ENCODE peak calls at places on chromosomes 6 and 20, in five cellular contexts. One of them, this sample, is unnamed.

GRCh38 chr6:51855310-51856082 is 231.9 kb downstream of the PKHD1 start:
- DNase-seq in A549: peak; percentile 8
- DNase-seq in body of pancreas: no peak
- DNase-seq in GM12878: peak; percentile 11
- DNase-seq in GM12891: peak; percentile 46
- DNase-seq in this sample: peak; percentile 24

GRCh38 chr20:43899274-43899878 is 15.3 kb upstream of the TOX2 start:
- DNase-seq in A549: no peak
- DNase-seq in body of pancreas: no peak
- DNase-seq in GM12878: no peak
- DNase-seq in GM12891: no peak
- DNase-seq in this sample: no peak

GRCh38 chr6:33250731-33251130 is 20.9 kb downstream of the VPS52 start:
- DNase-seq in A549: no peak
- DNase-seq in body of pancreas: no peak
- DNase-seq in GM12878: no peak
- DNase-seq in GM12891: no peak
- DNase-seq in this sample: no peak

GRCh38 chr6:134636221-134636830 is 313.6 kb downstream of the ALDH8A1 start:
- DNase-seq in A549: no peak
- DNase-seq in body of pancreas: no peak
- DNase-seq in GM12878: peak; percentile 30
- DNase-seq in GM12891: no peak
- DNase-seq in this sample: no peak

GRCh38 chr20:57378646-57379262 is 12.4 kb upstream of the RBM38 start:
- DNase-seq in A549: no peak
- DNase-seq in body of pancreas: no peak
- DNase-seq in GM12878: no peak
- DNase-seq in GM12891: no peak
- DNase-seq in this sample: no peak

GRCh38 chr20:38386004-38386403 is 39.7 kb downstream of the LBP start:
- DNase-seq in A549: no peak
- DNase-seq in body of pancreas: no peak
- DNase-seq in GM12878: no peak
- DNase-seq in GM12891: no peak
- DNase-seq in this sample: no peak

GRCh38 chr6:109800771-109801170 is 109.7 kb downstream of the FIG4 start:
- DNase-seq in A549: no peak
- DNase-seq in body of pancreas: no peak
- DNase-seq in GM12878: no peak
- DNase-seq in GM12891: no peak
- DNase-seq in this sample: no peak

GRCh38 chr20:31663838-31664695 is 26.4 kb downstream of the COX4I2 start:
- DNase-seq in A549: no peak
- DNase-seq in body of pancreas: peak; percentile 48
- DNase-seq in GM12878: no peak
- DNase-seq in GM12891: no peak
- DNase-seq in this sample: no peak

GRCh38 chr6:3929281-3929798 is 80.2 kb downstream of the FAM50B start:
- DNase-seq in A549: no peak
- DNase-seq in body of pancreas: no peak
- DNase-seq in GM12878: no peak
- DNase-seq in GM12891: no peak
- DNase-seq in this sample: no peak

GRCh38 chr20:59240006-59240405 is 60.4 kb upstream of the EDN3 start:
- DNase-seq in A549: no peak
- DNase-seq in body of pancreas: no peak
- DNase-seq in GM12878: no peak
- DNase-seq in GM12891: no peak
- DNase-seq in this sample: no peak

GRCh38 chr20:58267389-58268215 is 39.1 kb upstream of the ANKRD60 start:
- DNase-seq in A549: no peak
- DNase-seq in body of pancreas: no peak
- DNase-seq in GM12878: no peak
- DNase-seq in GM12891: no peak
- DNase-seq in this sample: no peak

GRCh38 chr20:58544301-58544700 is 29.1 kb upstream of the APCDD1L start:
- DNase-seq in A549: no peak
- DNase-seq in body of pancreas: no peak
- DNase-seq in GM12878: no peak
- DNase-seq in GM12891: no peak
- DNase-seq in this sample: no peak

GRCh38 chr20:44052166-44052565 is 134.8 kb downstream of the JPH2 start:
- DNase-seq in A549: no peak
- DNase-seq in body of pancreas: peak; percentile 5
- DNase-seq in GM12878: no peak
- DNase-seq in GM12891: no peak
- DNase-seq in this sample: no peak

GRCh38 chr6:16831136-16831535 is 69.9 kb upstream of the ATXN1 start:
- DNase-seq in A549: no peak
- DNase-seq in body of pancreas: no peak
- DNase-seq in GM12878: no peak
- DNase-seq in GM12891: no peak
- DNase-seq in this sample: no peak

GRCh38 chr6:170497845-170498281 is 55.2 kb downstream of the PSMB1 start:
- DNase-seq in A549: no peak
- DNase-seq in body of pancreas: no peak
- DNase-seq in GM12878: no peak
- DNase-seq in GM12891: no peak
- DNase-seq in this sample: peak; percentile 28

GRCh38 chr6:143141442-143141841 is 80.8 kb downstream of the AIG1 start:
- DNase-seq in A549: no peak
- DNase-seq in body of pancreas: no peak
- DNase-seq in GM12878: no peak
- DNase-seq in GM12891: no peak
- DNase-seq in this sample: no peak

GRCh38 chr6:94049001-94049400 is 629.6 kb upstream of the EPHA7 start:
- DNase-seq in A549: no peak
- DNase-seq in body of pancreas: no peak
- DNase-seq in GM12878: no peak
- DNase-seq in GM12891: no peak
- DNase-seq in this sample: no peak

GRCh38 chr20:53078761-53079482 is 106.8 kb downstream of the TSHZ2 start:
- DNase-seq in A549: no peak
- DNase-seq in body of pancreas: no peak
- DNase-seq in GM12878: no peak
- DNase-seq in GM12891: no peak
- DNase-seq in this sample: no peak

GRCh38 chr6:53064726-53065265 is 408 bp upstream of the FBXO9 start:
- DNase-seq in A549: peak; percentile 85
- DNase-seq in body of pancreas: peak; percentile 97
- DNase-seq in GM12878: peak; percentile 91
- DNase-seq in GM12891: peak; percentile 78
- DNase-seq in this sample: peak; percentile 96

GRCh38 chr6:28081486-28081751 is 1.1 kb downstream of the ZNF165 start:
- DNase-seq in A549: no peak
- DNase-seq in body of pancreas: no peak
- DNase-seq in GM12878: peak; percentile 54
- DNase-seq in GM12891: peak; percentile 29
- DNase-seq in this sample: no peak

GRCh38 chr6:166720859-166721258 is 93.8 kb upstream of the RPS6KA2 start:
- DNase-seq in A549: no peak
- DNase-seq in body of pancreas: no peak
- DNase-seq in GM12878: no peak
- DNase-seq in GM12891: no peak
- DNase-seq in this sample: no peak

GRCh38 chr6:88383183-88383582 is 217.0 kb upstream of the CNR1 start:
- DNase-seq in A549: no peak
- DNase-seq in body of pancreas: no peak
- DNase-seq in GM12878: no peak
- DNase-seq in GM12891: no peak
- DNase-seq in this sample: no peak

GRCh38 chr6:83593395-83593785 is 81.1 kb downstream of the PRSS35 start:
- DNase-seq in A549: no peak
- DNase-seq in body of pancreas: no peak
- DNase-seq in GM12878: no peak
- DNase-seq in GM12891: no peak
- DNase-seq in this sample: no peak

GRCh38 chr6:43723737-43724295 is 36.2 kb upstream of the MRPS18A start:
- DNase-seq in A549: peak; percentile 56
- DNase-seq in body of pancreas: peak; percentile 81
- DNase-seq in GM12878: no peak
- DNase-seq in GM12891: peak; percentile 58
- DNase-seq in this sample: peak; percentile 86

GRCh38 chr6:34924831-34925613 is 36.0 kb downstream of the ANKS1A start:
- DNase-seq in A549: no peak
- DNase-seq in body of pancreas: no peak
- DNase-seq in GM12878: no peak
- DNase-seq in GM12891: no peak
- DNase-seq in this sample: no peak

GRCh38 chr6:116461075-116461474 is at the start of gene CALHM6:
- DNase-seq in A549: no peak
- DNase-seq in body of pancreas: no peak
- DNase-seq in GM12878: no peak
- DNase-seq in GM12891: no peak
- DNase-seq in this sample: no peak

GRCh38 chr20:51134405-51134804 is 111.5 kb upstream of the KCNG1 start:
- DNase-seq in A549: no peak
- DNase-seq in body of pancreas: no peak
- DNase-seq in GM12878: no peak
- DNase-seq in GM12891: no peak
- DNase-seq in this sample: no peak

GRCh38 chr20:51131806-51132205 is 108.9 kb upstream of the KCNG1 start:
- DNase-seq in A549: no peak
- DNase-seq in body of pancreas: no peak
- DNase-seq in GM12878: no peak
- DNase-seq in GM12891: no peak
- DNase-seq in this sample: no peak

GRCh38 chr20:51129201-51129671 is 106.3 kb upstream of the KCNG1 start:
- DNase-seq in A549: no peak
- DNase-seq in body of pancreas: no peak
- DNase-seq in GM12878: no peak
- DNase-seq in GM12891: no peak
- DNase-seq in this sample: no peak

GRCh38 chr20:51135926-51136325 is 113.0 kb upstream of the KCNG1 start:
- DNase-seq in A549: no peak
- DNase-seq in body of pancreas: no peak
- DNase-seq in GM12878: no peak
- DNase-seq in GM12891: no peak
- DNase-seq in this sample: no peak

DNA sequence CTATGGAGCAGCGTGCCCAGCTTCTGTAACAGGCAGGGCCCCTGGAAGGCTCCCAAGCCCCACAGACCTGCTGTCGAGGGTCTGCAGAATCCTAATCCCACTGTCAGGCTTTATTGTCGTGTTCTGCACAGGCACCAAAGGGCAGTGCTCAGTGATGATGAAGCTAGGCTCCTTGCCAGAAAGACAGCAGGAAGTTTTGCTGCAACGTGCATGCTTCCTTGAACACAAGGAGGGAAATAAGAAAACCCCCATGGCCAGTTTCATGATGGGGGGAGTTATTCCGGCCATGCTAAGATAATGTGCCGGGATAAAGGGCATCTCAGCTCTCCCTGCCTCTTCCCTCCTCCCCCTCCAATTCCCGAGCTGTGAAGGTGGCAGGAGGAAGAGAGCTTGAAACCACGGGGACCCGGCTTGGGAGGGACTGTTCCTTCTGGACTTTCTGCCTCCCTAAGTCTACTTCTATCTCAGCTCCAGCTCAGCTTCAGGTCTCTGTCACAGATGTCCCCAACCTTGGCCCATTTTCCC is 109.4 kb upstream of the KCNG1 start:
- DNase-seq in A549: no peak
- DNase-seq in body of pancreas: no peak
- DNase-seq in GM12878: no peak
- DNase-seq in GM12891: no peak
- DNase-seq in this sample: no peak
- TF ChIP-seq POLR2A in A549: no peak
- TF ChIP-seq POLR2A in body of pancreas: no peak
- TF ChIP-seq POLR2A in GM12878: no peak
- TF ChIP-seq POLR2A in GM12891: no peak
- TF ChIP-seq POLR2A in this sample: no peak

DNA sequence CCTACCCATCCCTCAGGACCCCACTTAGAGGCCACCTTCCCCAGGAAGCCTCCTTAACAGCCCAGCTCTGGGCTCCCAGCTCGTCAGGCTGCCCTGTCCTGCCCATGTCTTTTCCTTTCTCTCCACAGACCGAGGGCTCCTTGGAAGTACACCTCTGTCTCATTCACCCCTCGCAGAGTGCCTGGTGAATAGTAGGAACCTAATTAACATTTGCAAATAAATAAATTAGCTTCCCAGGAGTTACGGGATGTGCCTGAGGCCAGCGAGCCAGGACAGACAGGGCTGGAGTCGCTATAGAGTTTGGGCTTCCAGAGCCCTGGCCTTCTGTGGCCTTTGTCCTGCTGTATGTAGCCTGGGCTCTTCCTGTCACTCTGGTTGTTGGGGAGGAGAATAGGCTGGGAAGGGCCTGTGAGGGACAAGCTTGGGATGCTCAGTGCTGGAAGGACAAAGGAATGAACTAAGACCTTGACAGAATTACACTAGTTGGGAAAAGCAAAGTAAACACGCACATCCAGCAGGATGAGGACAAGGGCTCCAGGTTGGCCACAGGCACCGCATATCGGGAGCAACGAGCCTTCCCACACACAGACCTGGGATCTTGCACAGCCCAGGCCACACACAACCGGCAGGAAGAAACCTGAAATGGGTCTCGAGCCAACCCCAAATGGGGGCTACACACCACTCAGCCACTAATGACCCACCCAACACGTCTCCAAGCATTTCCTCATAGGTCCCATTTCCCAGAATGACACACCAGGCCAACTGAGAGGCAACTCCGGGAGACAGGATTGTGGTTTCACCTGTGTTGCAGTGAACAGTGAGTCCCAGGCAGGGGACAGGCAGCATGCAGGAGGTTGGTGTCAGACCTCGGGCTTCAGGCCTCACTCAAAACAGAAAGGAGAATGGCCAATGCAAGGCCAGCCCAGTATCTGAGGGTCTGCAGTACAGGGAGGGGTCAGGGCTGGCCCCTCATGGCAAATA is 9.7 kb downstream of the MAP1LC3A start:
- DNase-seq in A549: no peak
- DNase-seq in body of pancreas: no peak
- DNase-seq in GM12878: no peak
- DNase-seq in GM12891: no peak
- DNase-seq in this sample: no peak
- TF ChIP-seq POLR2A in A549: no peak
- TF ChIP-seq POLR2A in body of pancreas: no peak
- TF ChIP-seq POLR2A in GM12878: no peak
- TF ChIP-seq POLR2A in GM12891: no peak
- TF ChIP-seq POLR2A in this sample: no peak

DNA sequence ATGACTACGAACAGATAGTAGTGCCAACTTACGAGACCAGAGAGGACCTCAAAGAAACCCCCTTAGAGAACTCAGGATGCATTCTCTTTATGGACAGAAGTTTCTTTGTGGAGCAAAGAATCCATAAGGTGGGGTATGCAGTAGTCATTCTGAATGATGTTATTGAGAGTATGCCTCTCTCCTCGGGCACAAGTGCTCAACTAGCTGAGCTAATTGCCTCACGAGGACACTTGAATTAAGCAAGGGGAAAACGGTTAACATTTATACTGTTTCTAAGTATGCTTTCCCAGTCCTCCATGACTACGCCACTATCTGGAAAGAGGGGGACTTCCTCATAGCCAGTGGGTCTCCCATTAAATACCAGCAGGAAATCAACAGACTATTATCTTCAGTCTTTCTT is 25.6 kb downstream of the MC3R start:
- DNase-seq in A549: no peak
- DNase-seq in body of pancreas: no peak
- DNase-seq in GM12878: no peak
- DNase-seq in GM12891: no peak
- DNase-seq in this sample: no peak
- TF ChIP-seq POLR2A in A549: no peak
- TF ChIP-seq POLR2A in body of pancreas: no peak
- TF ChIP-seq POLR2A in GM12878: no peak
- TF ChIP-seq POLR2A in GM12891: no peak
- TF ChIP-seq POLR2A in this sample: no peak

GRCh38 chr6:80004199-80005072 is at the start of gene TTK:
- DNase-seq in A549: peak; percentile 64
- DNase-seq in body of pancreas: peak; percentile 95
- DNase-seq in GM12878: peak; percentile 89
- DNase-seq in GM12891: peak; percentile 66
- DNase-seq in this sample: peak; percentile 78
- TF ChIP-seq POLR2A in A549: no peak
- TF ChIP-seq POLR2A in body of pancreas: peak; percentile 52
- TF ChIP-seq POLR2A in GM12878: peak; percentile 77
- TF ChIP-seq POLR2A in GM12891: no peak
- TF ChIP-seq POLR2A in this sample: peak; percentile 49